ENCODE peak calls at places on chromosomes 2 and 18, in six cellular contexts. H, T, G, B, Z and W are unnamed samples.

GRCh38 chr2:222300725-222301295 is 2.0 kb upstream of the PAX3 start:
- DNase-seq in H (no peak), T (no peak), G (no peak), B (no peak), Z (no peak), W (no peak)

GRCh38 chr2:80105020-80105419 is 199.5 kb downstream of the LRRTM1 start:
- DNase-seq in H (no peak), T (no peak), G (no peak), B (no peak), Z (no peak), W (no peak)

GRCh38 chr2:205563646-205564045 is 118.7 kb upstream of the NRP2 start:
- DNase-seq in H (no peak), T (no peak), G (no peak), B (no peak), Z (no peak), W (no peak)

GRCh38 chr2:177784449-177784845 is 288.1 kb downstream of the PDE11A start:
- DNase-seq in H (no peak), T (no peak), G (peak), B (no peak), Z (no peak), W (no peak)

GRCh38 chr2:152861349-152861942 is 143.0 kb downstream of the ARL6IP6 start:
- DNase-seq in H (no peak), T (peak), G (no peak), B (no peak), Z (no peak), W (no peak)

GRCh38 chr2:53104263-53104662 is 663.3 kb upstream of the CHAC2 start:
- DNase-seq in H (no peak), T (no peak), G (no peak), B (no peak), Z (no peak), W (no peak)

GRCh38 chr2:174659069-174659900 is 61.7 kb upstream of the WIPF1 start:
- DNase-seq in H (no peak), T (no peak), G (no peak), B (no peak), Z (no peak), W (no peak)

GRCh38 chr2:146523218-146523617 is 1321.6 kb upstream of the ACVR2A start:
- DNase-seq in H (no peak), T (no peak), G (no peak), B (no peak), Z (no peak), W (no peak)

GRCh38 chr2:97706708-97707345 is 6.5 kb upstream of the ZAP70 start:
- DNase-seq in H (no peak), T (no peak), G (no peak), B (no peak), Z (no peak), W (no peak)

GRCh38 chr2:233022561-233022960 is 9.5 kb upstream of the NGEF start:
- DNase-seq in H (no peak), T (no peak), G (no peak), B (no peak), Z (no peak), W (no peak)

GRCh38 chr2:27202829-27203228 is 9.0 kb upstream of the ATRAID start:
- DNase-seq in H (no peak), T (no peak), G (no peak), B (no peak), Z (no peak), W (no peak)

GRCh38 chr18:62187543-62188378 is 706 bp downstream of the RELCH start:
- DNase-seq in H (no peak), T (no peak), G (no peak), B (peak), Z (no peak), W (no peak)

GRCh38 chr2:141021109-141021508 is 1109.7 kb downstream of the LRP1B start:
- DNase-seq in H (no peak), T (no peak), G (peak), B (no peak), Z (no peak), W (no peak)

GRCh38 chr2:197571622-197572271 is 55.9 kb downstream of the MOB4 start:
- DNase-seq in H (no peak), T (no peak), G (no peak), B (no peak), Z (no peak), W (no peak)

GRCh38 chr18:35508030-35508429 is 10.3 kb upstream of the INO80C start:
- DNase-seq in H (no peak), T (no peak), G (no peak), B (no peak), Z (no peak), W (no peak)

GRCh38 chr2:183859129-183859528 is 734.9 kb downstream of the NUP35 start:
- DNase-seq in H (no peak), T (no peak), G (no peak), B (no peak), Z (no peak), W (no peak)

GRCh38 chr2:56476509-56477071 is 292.8 kb downstream of the CCDC85A start:
- DNase-seq in H (no peak), T (no peak), G (no peak), B (no peak), Z (no peak), W (no peak)

GRCh38 chr2:168607992-168608391 is 151.9 kb downstream of the CERS6 start:
- DNase-seq in H (no peak), T (no peak), G (no peak), B (no peak), Z (no peak), W (no peak)